ENCODE peak calls at places on chromosomes 12 and 14, in five cellular contexts. A is right cardiac atrium, E is T-helper 17 cell, X is brain pericyte, T is GM12865. S is an unnamed sample.

GRCh38 chr14:71243697-71244096 is 336.4 kb downstream of the PCNX1 start:
- DNase-seq in T (no peak), E (no peak), A (no peak), X (no peak), S (no peak)

GRCh38 chr12:33116284-33116683 is 219.7 kb upstream of the PKP2 start:
- DNase-seq in T (no peak), A (no peak), X (no peak), E (no peak), S (no peak)

GRCh38 chr12:92543359-92543758 is 159.4 kb upstream of the PLEKHG7 start:
- DNase-seq in E (no peak), T (peak), A (no peak), X (no peak), S (no peak)

GRCh38 chr14:105168496-105168978 is at the start of gene JAG2:
- DNase-seq in E (peak), A (peak), T (peak), X (no peak), S (peak)

GRCh38 chr14:97624985-97625384 is 827.8 kb downstream of the VRK1 start:
- DNase-seq in A (no peak), E (no peak), X (no peak), T (peak), S (no peak)

GRCh38 chr12:80195143-80195726 is 95.9 kb downstream of the OTOGL start:
- DNase-seq in E (no peak), T (peak), X (no peak), A (no peak), S (no peak)

GRCh38 chr14:48304729-48305128 is 629.3 kb upstream of the MDGA2 start:
- DNase-seq in A (no peak), X (no peak), E (no peak), T (no peak), S (no peak)

GRCh38 chr14:58584383-58584782 is 53.4 kb upstream of the DACT1 start:
- DNase-seq in T (no peak), X (no peak), E (no peak), A (no peak), S (no peak)

GRCh38 chr14:72463291-72463866 is 430.5 kb downstream of the DPF3 start:
- DNase-seq in X (no peak), E (no peak), A (no peak), T (no peak), S (no peak)

GRCh38 chr14:104600141-104600643 is 4.4 kb downstream of the TMEM179 start:
- DNase-seq in T (no peak), A (no peak), X (no peak), E (no peak), S (no peak)

GRCh38 chr12:57657744-57658143 is 24.7 kb upstream of the B4GALNT1 start:
- DNase-seq in X (no peak), T (no peak), A (no peak), E (no peak), S (no peak)

GRCh38 chr14:69495341-69495921 is 10.9 kb downstream of the PLEKHD1 start:
- DNase-seq in E (no peak), T (no peak), A (no peak), X (no peak), S (no peak)

GRCh38 chr12:96196781-96197180 is 2.6 kb downstream of the ELK3 start:
- DNase-seq in A (no peak), T (no peak), E (no peak), X (no peak), S (no peak)

GRCh38 chr12:117622087-117622486 is 260.7 kb upstream of the NOS1 start:
- DNase-seq in A (no peak), E (no peak), X (no peak), T (no peak), S (no peak)

GRCh38 chr12:52010152-52010622 is 3.4 kb downstream of the TAMALIN start:
- DNase-seq in A (peak), X (peak), T (no peak), E (no peak), S (no peak)

GRCh38 chr12:101127521-101128219 is 82.4 kb downstream of the SLC5A8 start:
- DNase-seq in A (no peak), E (no peak), T (no peak), X (no peak), S (no peak)

GRCh38 chr12:56839489-56840442 is 76.6 kb downstream of the HSD17B6 start:
- DNase-seq in T (peak), X (no peak), E (no peak), A (peak), S (no peak)

GRCh38 chr12:17579148-17580026 is 510.6 kb downstream of the RERGL start:
- DNase-seq in A (no peak), X (no peak), E (no peak), T (no peak), S (no peak)

GRCh38 chr14:64574370-64575115 is 24.8 kb downstream of the PPP1R36 start:
- DNase-seq in A (no peak), T (no peak), E (no peak), X (no peak), S (no peak)

GRCh38 chr12:112105891-112106290 is 2.7 kb downstream of the NAA25 start:
- DNase-seq in E (no peak), X (no peak), T (no peak), A (no peak), S (no peak)

GRCh38 chr14:53226553-53226952 is 73.4 kb upstream of the DDHD1 start:
- DNase-seq in A (no peak), T (peak), E (no peak), X (no peak), S (no peak)

GRCh38 chr14:103267226-103267625 is 66.8 kb upstream of the EIF5 start:
- DNase-seq in A (no peak), T (no peak), E (no peak), X (no peak), S (no peak)

GRCh38 chr12:4566474-4566873 is 4.5 kb downstream of the DYRK4 start:
- DNase-seq in X (no peak), A (no peak), T (no peak), E (no peak), S (no peak)

GRCh38 chr12:127189992-127190391 is 1077.0 kb upstream of the TMEM132C start:
- DNase-seq in A (no peak), X (no peak), E (no peak), T (no peak), S (no peak)

GRCh38 chr14:24607081-24607480 is 2.4 kb downstream of the GZMH start:
- DNase-seq in T (peak), E (no peak), A (no peak), X (no peak), S (no peak)

GRCh38 chr12:61213646-61214045 is 1046.6 kb upstream of the USP15 start:
- DNase-seq in E (no peak), A (no peak), X (no peak), T (no peak), S (no peak)

GRCh38 chr14:53450871-53451270 is 297.7 kb upstream of the DDHD1 start:
- DNase-seq in A (no peak), E (no peak), X (no peak), T (no peak), S (no peak)

GRCh38 chr14:38646391-38646790 is 390.5 kb upstream of the CLEC14A start:
- DNase-seq in E (no peak), X (no peak), A (no peak), T (no peak), S (no peak)

GRCh38 chr12:45669762-45670161 is 59.7 kb upstream of the ARID2 start:
- DNase-seq in E (no peak), X (no peak), A (no peak), T (no peak), S (no peak)

GRCh38 chr14:68956728-68957127 is 22.4 kb downstream of the ACTN1 start:
- DNase-seq in E (no peak), T (no peak), X (no peak), A (no peak), S (no peak)

GRCh38 chr14:104421892-104422291 is 157.7 kb upstream of the C14orf180 start:
- DNase-seq in A (no peak), T (no peak), X (no peak), E (no peak), S (no peak)

GRCh38 chr12:128910629-128911028 is 57.4 kb downstream of the GLT1D1 start:
- DNase-seq in T (no peak), X (no peak), A (no peak), E (no peak), S (no peak)

GRCh38 chr12:69648476-69648875 is 37.8 kb upstream of the LRRC10 start:
- DNase-seq in A (no peak), X (no peak), T (no peak), E (no peak), S (no peak)

GRCh38 chr12:79614730-79615129 is 76.0 kb downstream of the PAWR start:
- DNase-seq in A (no peak), T (no peak), X (no peak), E (no peak), S (no peak)

GRCh38 chr14:90514015-90514398 is 117.2 kb downstream of the CALM1 start:
- DNase-seq in A (no peak), T (no peak), X (no peak), E (no peak), S (no peak)

GRCh38 chr14:65334765-65335411 is 77.6 kb upstream of the FUT8 start:
- DNase-seq in E (no peak), A (no peak), T (no peak), X (no peak), S (no peak)

GRCh38 chr12:77575376-77575775 is 255.3 kb upstream of the NAV3 start:
- DNase-seq in X (no peak), A (no peak), T (no peak), E (no peak), S (no peak)

GRCh38 chr12:115444336-115444735 is 760.4 kb upstream of the TBX3 start:
- DNase-seq in T (no peak), A (no peak), X (no peak), E (no peak), S (no peak)

GRCh38 chr14:29861996-29862395 is 65.7 kb downstream of the PRKD1 start:
- DNase-seq in E (no peak), A (no peak), T (no peak), X (no peak), S (no peak)

S was measured in activated B cell treated with CpG ODN at 0.5 μM for 24 hours.